ENCODE peak calls at places on chromosomes 6 and 20, in ten cellular contexts. One of them, this sample, is unnamed.

GRCh38 chr6:30175765-30176164 is 12.4 kb downstream of the TRIM15 start:
- DNase-seq in AG04449: no peak
- DNase-seq in heart left ventricle: no peak
- DNase-seq in foreskin fibroblast: no peak
- DNase-seq in fibroblast of lung: no peak
- DNase-seq in nephron progenitor cell: no peak
- DNase-seq in type B pancreatic cell: no peak
- DNase-seq in kidney: no peak
- DNase-seq in MM.1S: no peak
- DNase-seq in tibial nerve: no peak
- DNase-seq in this sample: no peak

GRCh38 chr6:113182370-113183141 is 674.6 kb upstream of the MARCKS start:
- DNase-seq in AG04449: peak; percentile 53
- DNase-seq in heart left ventricle: no peak
- DNase-seq in foreskin fibroblast: peak; percentile 63
- DNase-seq in fibroblast of lung: peak; percentile 71
- DNase-seq in nephron progenitor cell: no peak
- DNase-seq in type B pancreatic cell: no peak
- DNase-seq in kidney: no peak
- DNase-seq in MM.1S: no peak
- DNase-seq in tibial nerve: no peak
- DNase-seq in this sample: peak; percentile 91

GRCh38 chr6:155628315-155628714 is 172.7 kb upstream of the NOX3 start:
- DNase-seq in AG04449: no peak
- DNase-seq in heart left ventricle: no peak
- DNase-seq in foreskin fibroblast: no peak
- DNase-seq in fibroblast of lung: no peak
- DNase-seq in nephron progenitor cell: no peak
- DNase-seq in type B pancreatic cell: no peak
- DNase-seq in kidney: no peak
- DNase-seq in MM.1S: no peak
- DNase-seq in tibial nerve: no peak
- DNase-seq in this sample: no peak

GRCh38 chr6:11425876-11426275 is 111.7 kb upstream of the TMEM170B start:
- DNase-seq in AG04449: no peak
- DNase-seq in heart left ventricle: no peak
- DNase-seq in foreskin fibroblast: no peak
- DNase-seq in fibroblast of lung: no peak
- DNase-seq in nephron progenitor cell: no peak
- DNase-seq in type B pancreatic cell: no peak
- DNase-seq in kidney: no peak
- DNase-seq in MM.1S: no peak
- DNase-seq in tibial nerve: no peak
- DNase-seq in this sample: no peak

GRCh38 chr20:23235173-23236027 is 115.2 kb upstream of the NXT1 start:
- DNase-seq in AG04449: no peak
- DNase-seq in heart left ventricle: peak; percentile 85
- DNase-seq in foreskin fibroblast: no peak
- DNase-seq in fibroblast of lung: peak; percentile 87
- DNase-seq in nephron progenitor cell: peak; percentile 71
- DNase-seq in type B pancreatic cell: no peak
- DNase-seq in kidney: no peak
- DNase-seq in MM.1S: peak; percentile 13
- DNase-seq in tibial nerve: no peak
- DNase-seq in this sample: peak; percentile 77

GRCh38 chr20:58017237-58017969 is 211.1 kb downstream of the ANKRD60 start:
- DNase-seq in AG04449: peak; percentile 4
- DNase-seq in heart left ventricle: no peak
- DNase-seq in foreskin fibroblast: peak; percentile 79
- DNase-seq in fibroblast of lung: no peak
- DNase-seq in nephron progenitor cell: no peak
- DNase-seq in type B pancreatic cell: peak; percentile 18
- DNase-seq in kidney: peak; percentile 76
- DNase-seq in MM.1S: no peak
- DNase-seq in tibial nerve: peak; percentile 28
- DNase-seq in this sample: no peak

GRCh38 chr6:13261464-13261994 is 66.8 kb downstream of the TBC1D7 start:
- DNase-seq in AG04449: no peak
- DNase-seq in heart left ventricle: no peak
- DNase-seq in foreskin fibroblast: no peak
- DNase-seq in fibroblast of lung: no peak
- DNase-seq in nephron progenitor cell: no peak
- DNase-seq in type B pancreatic cell: no peak
- DNase-seq in kidney: no peak
- DNase-seq in MM.1S: peak; percentile 77
- DNase-seq in tibial nerve: no peak
- DNase-seq in this sample: no peak

GRCh38 chr20:64027981-64028685 is 7.8 kb upstream of the C20orf204 start:
- DNase-seq in AG04449: no peak
- DNase-seq in heart left ventricle: no peak
- DNase-seq in foreskin fibroblast: no peak
- DNase-seq in fibroblast of lung: no peak
- DNase-seq in nephron progenitor cell: no peak
- DNase-seq in type B pancreatic cell: no peak
- DNase-seq in kidney: no peak
- DNase-seq in MM.1S: no peak
- DNase-seq in tibial nerve: no peak
- DNase-seq in this sample: no peak

GRCh38 chr6:13299909-13300308 is 28.4 kb downstream of the TBC1D7 start:
- DNase-seq in AG04449: no peak
- DNase-seq in heart left ventricle: no peak
- DNase-seq in foreskin fibroblast: no peak
- DNase-seq in fibroblast of lung: no peak
- DNase-seq in nephron progenitor cell: no peak
- DNase-seq in type B pancreatic cell: no peak
- DNase-seq in kidney: no peak
- DNase-seq in MM.1S: no peak
- DNase-seq in tibial nerve: no peak
- DNase-seq in this sample: no peak

GRCh38 chr6:136927313-136927712 is 5.2 kb downstream of the SLC35D3 start:
- DNase-seq in AG04449: no peak
- DNase-seq in heart left ventricle: no peak
- DNase-seq in foreskin fibroblast: no peak
- DNase-seq in fibroblast of lung: no peak
- DNase-seq in nephron progenitor cell: no peak
- DNase-seq in type B pancreatic cell: no peak
- DNase-seq in kidney: no peak
- DNase-seq in MM.1S: no peak
- DNase-seq in tibial nerve: no peak
- DNase-seq in this sample: peak; percentile 9

GRCh38 chr20:36303831-36304230 is 2.3 kb upstream of the DLGAP4 start:
- DNase-seq in AG04449: no peak
- DNase-seq in heart left ventricle: no peak
- DNase-seq in foreskin fibroblast: no peak
- DNase-seq in fibroblast of lung: no peak
- DNase-seq in nephron progenitor cell: no peak
- DNase-seq in type B pancreatic cell: no peak
- DNase-seq in kidney: no peak
- DNase-seq in MM.1S: no peak
- DNase-seq in tibial nerve: no peak
- DNase-seq in this sample: no peak

GRCh38 chr6:28657756-28658465 is 132.2 kb downstream of the GPX5 start:
- DNase-seq in AG04449: no peak
- DNase-seq in heart left ventricle: no peak
- DNase-seq in foreskin fibroblast: peak; percentile 49
- DNase-seq in fibroblast of lung: peak; percentile 79
- DNase-seq in nephron progenitor cell: peak; percentile 70
- DNase-seq in type B pancreatic cell: no peak
- DNase-seq in kidney: no peak
- DNase-seq in MM.1S: peak; percentile 62
- DNase-seq in tibial nerve: no peak
- DNase-seq in this sample: peak; percentile 81

GRCh38 chr20:62355527-62356142 is 11.5 kb downstream of the LAMA5 start:
- DNase-seq in AG04449: no peak
- DNase-seq in heart left ventricle: peak; percentile 85
- DNase-seq in foreskin fibroblast: no peak
- DNase-seq in fibroblast of lung: no peak
- DNase-seq in nephron progenitor cell: peak; percentile 52
- DNase-seq in type B pancreatic cell: no peak
- DNase-seq in kidney: peak; percentile 91
- DNase-seq in MM.1S: no peak
- DNase-seq in tibial nerve: no peak
- DNase-seq in this sample: peak; percentile 72

GRCh38 chr20:33065785-33066184 is 12.1 kb downstream of the BPIFB3 start:
- DNase-seq in AG04449: no peak
- DNase-seq in heart left ventricle: no peak
- DNase-seq in foreskin fibroblast: no peak
- DNase-seq in fibroblast of lung: no peak
- DNase-seq in nephron progenitor cell: no peak
- DNase-seq in type B pancreatic cell: no peak
- DNase-seq in kidney: no peak
- DNase-seq in MM.1S: no peak
- DNase-seq in tibial nerve: no peak
- DNase-seq in this sample: no peak

GRCh38 chr20:51610761-51611624 is 68.5 kb upstream of the NFATC2 start:
- DNase-seq in AG04449: no peak
- DNase-seq in heart left ventricle: no peak
- DNase-seq in foreskin fibroblast: no peak
- DNase-seq in fibroblast of lung: no peak
- DNase-seq in nephron progenitor cell: no peak
- DNase-seq in type B pancreatic cell: no peak
- DNase-seq in kidney: no peak
- DNase-seq in MM.1S: no peak
- DNase-seq in tibial nerve: no peak
- DNase-seq in this sample: no peak

GRCh38 chr20:51611625-51611890 is 69.0 kb upstream of the NFATC2 start:
- DNase-seq in AG04449: no peak
- DNase-seq in heart left ventricle: no peak
- DNase-seq in foreskin fibroblast: no peak
- DNase-seq in fibroblast of lung: no peak
- DNase-seq in nephron progenitor cell: no peak
- DNase-seq in type B pancreatic cell: no peak
- DNase-seq in kidney: no peak
- DNase-seq in MM.1S: no peak
- DNase-seq in tibial nerve: no peak
- DNase-seq in this sample: no peak

GRCh38 chr20:51616060-51616459 is 73.5 kb upstream of the NFATC2 start:
- DNase-seq in AG04449: no peak
- DNase-seq in heart left ventricle: no peak
- DNase-seq in foreskin fibroblast: no peak
- DNase-seq in fibroblast of lung: no peak
- DNase-seq in nephron progenitor cell: no peak
- DNase-seq in type B pancreatic cell: no peak
- DNase-seq in kidney: no peak
- DNase-seq in MM.1S: no peak
- DNase-seq in tibial nerve: no peak
- DNase-seq in this sample: no peak

GRCh38 chr20:51612896-51613295 is 70.4 kb upstream of the NFATC2 start:
- DNase-seq in AG04449: no peak
- DNase-seq in heart left ventricle: no peak
- DNase-seq in foreskin fibroblast: no peak
- DNase-seq in fibroblast of lung: no peak
- DNase-seq in nephron progenitor cell: no peak
- DNase-seq in type B pancreatic cell: no peak
- DNase-seq in kidney: no peak
- DNase-seq in MM.1S: no peak
- DNase-seq in tibial nerve: no peak
- DNase-seq in this sample: no peak

GRCh38 chr20:51613576-51613975 is 71.1 kb upstream of the NFATC2 start:
- DNase-seq in AG04449: no peak
- DNase-seq in heart left ventricle: no peak
- DNase-seq in foreskin fibroblast: no peak
- DNase-seq in fibroblast of lung: no peak
- DNase-seq in nephron progenitor cell: no peak
- DNase-seq in type B pancreatic cell: no peak
- DNase-seq in kidney: no peak
- DNase-seq in MM.1S: no peak
- DNase-seq in tibial nerve: no peak
- DNase-seq in this sample: no peak
- TF ChIP-seq CTCF in AG04449: no peak
- TF ChIP-seq CTCF in heart left ventricle: no peak
- TF ChIP-seq CTCF in foreskin fibroblast: no peak
- TF ChIP-seq CTCF in fibroblast of lung: no peak
- TF ChIP-seq CTCF in nephron progenitor cell: no peak
- TF ChIP-seq CTCF in type B pancreatic cell: no peak
- TF ChIP-seq CTCF in kidney: no peak
- TF ChIP-seq CTCF in MM.1S: no peak
- TF ChIP-seq CTCF in tibial nerve: no peak
- TF ChIP-seq CTCF in this sample: no peak

GRCh38 chr20:38601216-38602184 is at the start of gene ARHGAP40:
- DNase-seq in AG04449: no peak
- DNase-seq in heart left ventricle: no peak
- DNase-seq in foreskin fibroblast: no peak
- DNase-seq in fibroblast of lung: no peak
- DNase-seq in nephron progenitor cell: peak; percentile 49
- DNase-seq in type B pancreatic cell: no peak
- DNase-seq in kidney: peak; percentile 87
- DNase-seq in MM.1S: peak; percentile 27
- DNase-seq in tibial nerve: no peak
- DNase-seq in this sample: no peak
- TF ChIP-seq CTCF in AG04449: no peak
- TF ChIP-seq CTCF in heart left ventricle: no peak
- TF ChIP-seq CTCF in foreskin fibroblast: no peak
- TF ChIP-seq CTCF in fibroblast of lung: no peak
- TF ChIP-seq CTCF in nephron progenitor cell: no peak
- TF ChIP-seq CTCF in type B pancreatic cell: peak; percentile 53
- TF ChIP-seq CTCF in kidney: no peak
- TF ChIP-seq CTCF in MM.1S: peak; percentile 32
- TF ChIP-seq CTCF in tibial nerve: no peak
- TF ChIP-seq CTCF in this sample: peak; percentile 37

DNA sequence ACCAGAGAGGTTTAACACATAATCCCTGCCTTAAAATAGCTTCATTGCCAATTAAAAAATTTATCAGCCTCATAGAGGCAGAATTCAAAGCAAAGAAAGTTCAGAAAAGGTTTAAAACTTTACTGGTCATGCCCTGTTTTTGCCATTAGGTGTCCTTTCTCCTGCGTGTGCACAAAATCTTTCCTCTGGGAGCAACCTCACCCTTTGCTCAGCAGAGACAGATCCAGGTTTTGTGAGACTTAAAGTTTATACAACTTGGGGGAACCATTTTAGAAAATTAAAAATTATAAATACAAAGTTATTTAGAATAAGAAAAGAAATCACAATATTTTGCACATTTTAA is 41.8 kb upstream of the SLC22A16 start:
- DNase-seq in AG04449: no peak
- DNase-seq in heart left ventricle: no peak
- DNase-seq in foreskin fibroblast: no peak
- DNase-seq in fibroblast of lung: peak; percentile 34
- DNase-seq in nephron progenitor cell: no peak
- DNase-seq in type B pancreatic cell: no peak
- DNase-seq in kidney: no peak
- DNase-seq in MM.1S: no peak
- DNase-seq in tibial nerve: no peak
- DNase-seq in this sample: peak; percentile 49
- TF ChIP-seq CTCF in AG04449: peak; percentile 41
- TF ChIP-seq CTCF in heart left ventricle: peak; percentile 37
- TF ChIP-seq CTCF in foreskin fibroblast: peak; percentile 56
- TF ChIP-seq CTCF in fibroblast of lung: peak; percentile 63
- TF ChIP-seq CTCF in nephron progenitor cell: peak; percentile 43
- TF ChIP-seq CTCF in type B pancreatic cell: peak; percentile 71
- TF ChIP-seq CTCF in kidney: peak; percentile 20
- TF ChIP-seq CTCF in MM.1S: peak; percentile 14
- TF ChIP-seq CTCF in tibial nerve: peak; percentile 14
- TF ChIP-seq CTCF in this sample: peak; percentile 59

DNA sequence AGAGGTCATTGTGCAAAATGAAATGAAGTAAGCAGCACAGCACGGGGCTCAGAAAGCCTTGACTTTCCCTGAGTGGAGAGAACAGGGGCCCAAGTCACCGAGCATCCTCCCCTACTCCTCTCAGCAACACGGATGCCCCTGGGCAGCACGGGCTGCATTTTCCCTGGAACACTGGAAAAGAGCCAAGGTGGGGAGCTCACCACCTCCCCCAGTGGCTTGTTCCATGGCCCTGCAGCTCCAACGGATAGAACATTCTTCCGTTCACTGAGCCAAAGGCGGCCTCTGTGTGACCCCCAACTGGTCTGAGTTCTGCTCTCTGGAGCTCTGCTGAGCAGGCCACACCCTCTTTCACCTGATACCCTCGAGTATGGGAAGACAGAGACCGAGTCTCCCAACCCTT is 20.8 kb upstream of the EMILIN3 start:
- DNase-seq in AG04449: no peak
- DNase-seq in heart left ventricle: no peak
- DNase-seq in foreskin fibroblast: no peak
- DNase-seq in fibroblast of lung: no peak
- DNase-seq in nephron progenitor cell: peak; percentile 52
- DNase-seq in type B pancreatic cell: no peak
- DNase-seq in kidney: no peak
- DNase-seq in MM.1S: no peak
- DNase-seq in tibial nerve: no peak
- DNase-seq in this sample: peak; percentile 20
- TF ChIP-seq CTCF in AG04449: no peak
- TF ChIP-seq CTCF in heart left ventricle: peak; percentile 9
- TF ChIP-seq CTCF in foreskin fibroblast: no peak
- TF ChIP-seq CTCF in fibroblast of lung: peak; percentile 9
- TF ChIP-seq CTCF in nephron progenitor cell: no peak
- TF ChIP-seq CTCF in type B pancreatic cell: no peak
- TF ChIP-seq CTCF in kidney: no peak
- TF ChIP-seq CTCF in MM.1S: no peak
- TF ChIP-seq CTCF in tibial nerve: no peak
- TF ChIP-seq CTCF in this sample: no peak

This sample was measured in cardiac fibroblast.